ENCODE peak calls at places on chromosomes 3 and 15, in ten cellular contexts. One of them, this sample, is unnamed.

GRCh38 chr3:66499881-66500574 is 794 bp downstream of the LRIG1 start:
- DNase-seq in SK-N-SH: peak; percentile 71
- DNase-seq in anterior cingulate cortex: no peak
- DNase-seq in foreskin fibroblast: peak; percentile 54
- DNase-seq in NCI-H460: no peak
- DNase-seq in PC-3: no peak
- DNase-seq in colonic mucosa: peak; percentile 54
- DNase-seq in NCI-H1417: peak; percentile 70
- DNase-seq in testis: peak; percentile 47
- DNase-seq in COLO829: no peak
- DNase-seq in this sample: peak; percentile 24

GRCh38 chr15:22806664-22807063 is 20.2 kb downstream of the NIPA1 start:
- DNase-seq in SK-N-SH: no peak
- DNase-seq in anterior cingulate cortex: no peak
- DNase-seq in foreskin fibroblast: no peak
- DNase-seq in NCI-H460: no peak
- DNase-seq in PC-3: no peak
- DNase-seq in colonic mucosa: no peak
- DNase-seq in NCI-H1417: no peak
- DNase-seq in testis: no peak
- DNase-seq in COLO829: no peak
- DNase-seq in this sample: no peak

GRCh38 chr3:129984124-129984523 is 9.6 kb downstream of the TRH start:
- DNase-seq in SK-N-SH: no peak
- DNase-seq in anterior cingulate cortex: no peak
- DNase-seq in foreskin fibroblast: peak; percentile 28
- DNase-seq in NCI-H460: no peak
- DNase-seq in PC-3: no peak
- DNase-seq in colonic mucosa: no peak
- DNase-seq in NCI-H1417: no peak
- DNase-seq in testis: no peak
- DNase-seq in COLO829: no peak
- DNase-seq in this sample: peak; percentile 22

GRCh38 chr15:90343391-90343790 is 8.7 kb upstream of the ZNF774 start:
- DNase-seq in SK-N-SH: no peak
- DNase-seq in anterior cingulate cortex: no peak
- DNase-seq in foreskin fibroblast: peak; percentile 70
- DNase-seq in NCI-H460: no peak
- DNase-seq in PC-3: peak; percentile 53
- DNase-seq in colonic mucosa: no peak
- DNase-seq in NCI-H1417: no peak
- DNase-seq in testis: no peak
- DNase-seq in COLO829: no peak
- DNase-seq in this sample: peak; percentile 75

GRCh38 chr15:70158309-70158995 is 60.7 kb upstream of the TLE3 start:
- DNase-seq in SK-N-SH: no peak
- DNase-seq in anterior cingulate cortex: no peak
- DNase-seq in foreskin fibroblast: no peak
- DNase-seq in NCI-H460: no peak
- DNase-seq in PC-3: no peak
- DNase-seq in colonic mucosa: no peak
- DNase-seq in NCI-H1417: no peak
- DNase-seq in testis: no peak
- DNase-seq in COLO829: no peak
- DNase-seq in this sample: no peak

GRCh38 chr3:178350763-178351162 is 185.5 kb upstream of the KCNMB2 start:
- DNase-seq in SK-N-SH: no peak
- DNase-seq in anterior cingulate cortex: no peak
- DNase-seq in foreskin fibroblast: peak; percentile 70
- DNase-seq in NCI-H460: no peak
- DNase-seq in PC-3: no peak
- DNase-seq in colonic mucosa: no peak
- DNase-seq in NCI-H1417: no peak
- DNase-seq in testis: no peak
- DNase-seq in COLO829: no peak
- DNase-seq in this sample: no peak

GRCh38 chr3:47916201-47916600 is 100.0 kb downstream of the MAP4 start:
- DNase-seq in SK-N-SH: no peak
- DNase-seq in anterior cingulate cortex: no peak
- DNase-seq in foreskin fibroblast: no peak
- DNase-seq in NCI-H460: no peak
- DNase-seq in PC-3: no peak
- DNase-seq in colonic mucosa: no peak
- DNase-seq in NCI-H1417: no peak
- DNase-seq in testis: no peak
- DNase-seq in COLO829: no peak
- DNase-seq in this sample: no peak

GRCh38 chr3:142180761-142181362 is 31.5 kb upstream of the TFDP2 start:
- DNase-seq in SK-N-SH: peak; percentile 58
- DNase-seq in anterior cingulate cortex: no peak
- DNase-seq in foreskin fibroblast: peak; percentile 51
- DNase-seq in NCI-H460: peak; percentile 14
- DNase-seq in PC-3: peak; percentile 37
- DNase-seq in colonic mucosa: peak; percentile 29
- DNase-seq in NCI-H1417: no peak
- DNase-seq in testis: peak; percentile 35
- DNase-seq in COLO829: peak; percentile 22
- DNase-seq in this sample: peak; percentile 26

GRCh38 chr3:79032686-79033318 is 735.0 kb downstream of the ROBO1 start:
- DNase-seq in SK-N-SH: peak; percentile 51
- DNase-seq in anterior cingulate cortex: no peak
- DNase-seq in foreskin fibroblast: peak; percentile 71
- DNase-seq in NCI-H460: peak; percentile 35
- DNase-seq in PC-3: peak; percentile 86
- DNase-seq in colonic mucosa: no peak
- DNase-seq in NCI-H1417: peak; percentile 29
- DNase-seq in testis: no peak
- DNase-seq in COLO829: peak; percentile 53
- DNase-seq in this sample: peak; percentile 74

GRCh38 chr3:13564751-13565560 is 16.0 kb downstream of the FBLN2 start:
- DNase-seq in SK-N-SH: no peak
- DNase-seq in anterior cingulate cortex: no peak
- DNase-seq in foreskin fibroblast: no peak
- DNase-seq in NCI-H460: no peak
- DNase-seq in PC-3: no peak
- DNase-seq in colonic mucosa: no peak
- DNase-seq in NCI-H1417: peak; percentile 50
- DNase-seq in testis: no peak
- DNase-seq in COLO829: no peak
- DNase-seq in this sample: no peak

GRCh38 chr3:149472393-149472792 is 2.1 kb upstream of the TM4SF4 start:
- DNase-seq in SK-N-SH: no peak
- DNase-seq in anterior cingulate cortex: no peak
- DNase-seq in foreskin fibroblast: peak; percentile 85
- DNase-seq in NCI-H460: no peak
- DNase-seq in PC-3: no peak
- DNase-seq in colonic mucosa: no peak
- DNase-seq in NCI-H1417: peak; percentile 24
- DNase-seq in testis: no peak
- DNase-seq in COLO829: no peak
- DNase-seq in this sample: no peak